ENCODE peak calls at places on chromosomes 12 and 14, in nine cellular contexts. T is glomerular endothelial cell, A is H54, P is RWPE2, D is T-cell, J is lower lobe of right lung, Q is retina, B is NCI-H524 treated with DMSO at 0.1 percent for 48 hours, E is NCI-H510A. L is an unnamed sample.

GRCh38 chr14:82837611-82838140 is 1304.0 kb upstream of the SEL1L start:
- DNase-seq in T (no peak), A (no peak), P (no peak), D (no peak), J (no peak), Q (no peak), B (no peak), E (no peak), L (no peak)

GRCh38 chr12:39682689-39683477 is 63.3 kb upstream of the ABCD2 start:
- DNase-seq in T (no peak), A (no peak), P (no peak), D (no peak), J (no peak), Q (no peak), B (no peak), E (no peak), L (no peak)

GRCh38 chr14:50768220-50768619 is 62.7 kb downstream of the NIN start:
- DNase-seq in T (no peak), A (no peak), P (no peak), D (no peak), J (no peak), Q (no peak), B (no peak), E (no peak), L (no peak)

GRCh38 chr12:116321913-116322312 is 44.4 kb upstream of the MED13L start:
- DNase-seq in T (no peak), A (no peak), P (no peak), D (no peak), J (no peak), Q (no peak), B (no peak), E (no peak), L (no peak)

GRCh38 chr12:84842406-84843013 is 70.1 kb downstream of the SLC6A15 start:
- DNase-seq in T (peak), A (no peak), P (no peak), D (no peak), J (no peak), Q (no peak), B (peak), E (no peak), L (peak)

GRCh38 chr12:23954332-23954731 is 4.9 kb upstream of the SOX5 start:
- DNase-seq in T (no peak), A (no peak), P (no peak), D (no peak), J (no peak), Q (no peak), B (no peak), E (no peak), L (no peak)

GRCh38 chr12:6708968-6709394 is 8.4 kb upstream of the PIANP start:
- DNase-seq in T (no peak), A (no peak), P (no peak), D (no peak), J (no peak), Q (no peak), B (no peak), E (no peak), L (no peak)

GRCh38 chr14:104549536-104550339 is 29.8 kb upstream of the C14orf180 start:
- DNase-seq in T (no peak), A (no peak), P (no peak), D (no peak), J (no peak), Q (no peak), B (no peak), E (no peak), L (no peak)

GRCh38 chr12:46377678-46378077 is 5.1 kb upstream of the SLC38A2 start:
- DNase-seq in T (no peak), A (no peak), P (no peak), D (no peak), J (no peak), Q (no peak), B (no peak), E (no peak), L (no peak)

GRCh38 chr12:12804432-12804886 is 8.7 kb upstream of the DDX47 start:
- DNase-seq in T (no peak), A (peak), P (peak), D (no peak), J (no peak), Q (no peak), B (no peak), E (no peak), L (no peak)

GRCh38 chr12:132189378-132190011 is 45.2 kb downstream of the NOC4L start:
- DNase-seq in T (no peak), A (peak), P (peak), D (peak), J (peak), Q (peak), B (no peak), E (peak), L (no peak)

GRCh38 chr12:115204957-115205754 is 521.2 kb upstream of the TBX3 start:
- DNase-seq in T (no peak), A (no peak), P (no peak), D (no peak), J (no peak), Q (no peak), B (no peak), E (no peak), L (no peak)

GRCh38 chr12:64373204-64373603 is 17.4 kb downstream of the C12orf56 start:
- DNase-seq in T (no peak), A (no peak), P (no peak), D (no peak), J (no peak), Q (no peak), B (no peak), E (no peak), L (no peak)

GRCh38 chr12:109443794-109444193 is 33.3 kb downstream of the KCTD10 start:
- DNase-seq in T (no peak), A (no peak), P (no peak), D (no peak), J (peak), Q (no peak), B (peak), E (no peak), L (no peak)

GRCh38 chr12:47155457-47156166 is 75.9 kb upstream of the AMIGO2 start:
- DNase-seq in T (no peak), A (no peak), P (no peak), D (no peak), J (no peak), Q (peak), B (no peak), E (no peak), L (no peak)

GRCh38 chr14:23951590-23952143 is 1.9 kb upstream of the DHRS4 start:
- DNase-seq in T (no peak), A (no peak), P (no peak), D (no peak), J (no peak), Q (peak), B (no peak), E (no peak), L (no peak)

GRCh38 chr14:87457727-87458126 is 535.3 kb downstream of the GALC start:
- DNase-seq in T (no peak), A (no peak), P (no peak), D (no peak), J (no peak), Q (no peak), B (no peak), E (no peak), L (no peak)

GRCh38 chr12:42607584-42607984 is 18.0 kb upstream of the PRICKLE1 start:
- DNase-seq in T (no peak), A (no peak), P (no peak), D (no peak), J (no peak), Q (no peak), B (no peak), E (no peak), L (no peak)

GRCh38 chr14:55532645-55533309 is 47.2 kb upstream of the KTN1 start:
- DNase-seq in T (no peak), A (no peak), P (no peak), D (no peak), J (no peak), Q (no peak), B (peak), E (no peak), L (no peak)

GRCh38 chr14:101226603-101227425 is 323.3 kb upstream of the RTL1 start:
- DNase-seq in T (no peak), A (no peak), P (no peak), D (no peak), J (no peak), Q (no peak), B (no peak), E (no peak), L (no peak)

GRCh38 chr14:100988411-100988900 is 84.9 kb upstream of the RTL1 start:
- DNase-seq in T (no peak), A (no peak), P (peak), D (no peak), J (no peak), Q (no peak), B (no peak), E (no peak), L (no peak)

GRCh38 chr14:72665259-72665658 is 228.6 kb downstream of the DPF3 start:
- DNase-seq in T (peak), A (peak), P (no peak), D (no peak), J (no peak), Q (no peak), B (no peak), E (no peak), L (no peak)

GRCh38 chr12:57089259-57090245 is 638 bp downstream of the NAB2 start:
- DNase-seq in T (no peak), A (no peak), P (no peak), D (peak), J (peak), Q (peak), B (no peak), E (no peak), L (no peak)

GRCh38 chr14:102317564-102318248 is 1.8 kb upstream of the ZNF839 start:
- DNase-seq in T (no peak), A (no peak), P (no peak), D (peak), J (no peak), Q (peak), B (peak), E (no peak), L (peak)

GRCh38 chr12:110928700-110929099 is 8.3 kb upstream of the MYL2 start:
- DNase-seq in T (no peak), A (no peak), P (no peak), D (no peak), J (no peak), Q (no peak), B (no peak), E (no peak), L (no peak)

GRCh38 chr14:70567791-70568190 is 32.7 kb downstream of the MED6 start:
- DNase-seq in T (peak), A (no peak), P (peak), D (no peak), J (no peak), Q (no peak), B (peak), E (peak), L (no peak)

GRCh38 chr12:75505706-75506312 is 5.6 kb downstream of the KRR1 start:
- DNase-seq in T (no peak), A (no peak), P (no peak), D (no peak), J (no peak), Q (no peak), B (no peak), E (no peak), L (no peak)

GRCh38 chr12:79573820-79574219 is 116.9 kb downstream of the PAWR start:
- DNase-seq in T (no peak), A (no peak), P (no peak), D (no peak), J (no peak), Q (no peak), B (no peak), E (no peak), L (no peak)

GRCh38 chr14:34355584-34356266 is 106.3 kb downstream of the SPTSSA start:
- DNase-seq in T (no peak), A (no peak), P (no peak), D (no peak), J (no peak), Q (no peak), B (peak), E (no peak), L (no peak)

GRCh38 chr12:119686355-119686754 is 18.4 kb downstream of the PRKAB1 start:
- DNase-seq in T (no peak), A (no peak), P (no peak), D (no peak), J (no peak), Q (no peak), B (no peak), E (no peak), L (no peak)

GRCh38 chr14:92651793-92652382 is 96.5 kb downstream of the LGMN start:
- DNase-seq in T (no peak), A (no peak), P (no peak), D (peak), J (peak), Q (no peak), B (no peak), E (no peak), L (no peak)

GRCh38 chr14:89657014-89657413 is 240.0 kb upstream of the FOXN3 start:
- DNase-seq in T (no peak), A (no peak), P (no peak), D (no peak), J (no peak), Q (no peak), B (no peak), E (no peak), L (no peak)

GRCh38 chr12:3821441-3821840 is 51.8 kb downstream of the PARP11 start:
- DNase-seq in T (no peak), A (no peak), P (no peak), D (no peak), J (no peak), Q (no peak), B (no peak), E (no peak), L (no peak)

L was measured in NCI-H2107.